ENCODE peak calls at places on chromosome 3, in four cellular contexts. R is KBM-7; B is naive thymus-derived CD8-positive, alpha-beta T cell; L is NCI-H510A. Y is an unnamed sample.

GRCh38 chr3:46481636-46482035 is 16.1 kb upstream of the RTP3 start:
- DNase-seq in R (no peak), L (no peak), B (no peak), Y (no peak)

GRCh38 chr3:144444061-144444460 is 472.4 kb downstream of the DIPK2A start:
- DNase-seq in L (no peak), R (no peak), B (no peak), Y (no peak)

GRCh38 chr3:188264231-188265213 is 110.6 kb downstream of the LPP start:
- DNase-seq in B (no peak), R (no peak), L (no peak), Y (no peak)

GRCh38 chr3:86982883-86983282 is 8.1 kb downstream of the VGLL3 start:
- DNase-seq in B (no peak), R (no peak), L (no peak), Y (no peak)

GRCh38 chr3:57892423-57892822 is 115.8 kb upstream of the FLNB start:
- DNase-seq in L (no peak), B (no peak), R (no peak), Y (no peak)

GRCh38 chr3:182092662-182093262 is 381.0 kb downstream of the SOX2 start:
- DNase-seq in R (peak), B (no peak), L (no peak), Y (no peak)

GRCh38 chr3:145183261-145183660 is 977.7 kb downstream of the PLOD2 start:
- DNase-seq in R (no peak), B (no peak), L (no peak), Y (no peak)

GRCh38 chr3:84893211-84893610 is 65.6 kb upstream of the CADM2 start:
- DNase-seq in L (no peak), R (no peak), B (no peak), Y (peak)

GRCh38 chr3:5001135-5001534 is 21.9 kb downstream of the BHLHE40 start:
- DNase-seq in L (no peak), B (no peak), R (no peak), Y (no peak)

GRCh38 chr3:168094877-168095610 is 680 bp downstream of the GOLIM4 start:
- DNase-seq in L (peak), B (peak), R (peak), Y (peak)

GRCh38 chr3:172397716-172398405 is 50.4 kb downstream of the GHSR start:
- DNase-seq in B (no peak), L (no peak), R (no peak), Y (no peak)

GRCh38 chr3:88595025-88595424 is 445.3 kb downstream of the C3orf38 start:
- DNase-seq in L (no peak), R (no peak), B (no peak), Y (no peak)

GRCh38 chr3:22117751-22118346 is 366.8 kb upstream of the ZNF385D start:
- DNase-seq in L (no peak), R (peak), B (no peak), Y (no peak)

GRCh38 chr3:99760602-99761001 is 57.1 kb upstream of the CMSS1 start:
- DNase-seq in R (no peak), L (no peak), B (no peak), Y (no peak)

GRCh38 chr3:138939563-138940241 is 7.2 kb downstream of the FOXL2 start:
- DNase-seq in R (no peak), B (no peak), L (no peak), Y (no peak)

GRCh38 chr3:12816521-12817340 is 20.3 kb downstream of the CAND2 start:
- DNase-seq in R (no peak), B (no peak), L (no peak), Y (no peak)

GRCh38 chr3:133591271-133591742 is 17.8 kb downstream of the CDV3 start:
- DNase-seq in R (no peak), B (no peak), L (no peak), Y (no peak)

GRCh38 chr3:98977520-98977919 is 76.0 kb upstream of the DCBLD2 start:
- DNase-seq in B (no peak), R (no peak), L (no peak), Y (no peak)

GRCh38 chr3:72245183-72245811 is 460.3 kb upstream of the PROK2 start:
- DNase-seq in B (no peak), L (no peak), R (no peak), Y (no peak)

GRCh38 chr3:4738737-4739274 is 240.4 kb upstream of the BHLHE40 start:
- DNase-seq in L (no peak), B (no peak), R (peak), Y (no peak)

GRCh38 chr3:190533511-190534282 is 19.8 kb downstream of the IL1RAP start:
- DNase-seq in B (no peak), R (peak), L (no peak), Y (no peak)

GRCh38 chr3:197189633-197190032 is 108.8 kb downstream of the DLG1 start:
- DNase-seq in L (no peak), R (no peak), B (no peak), Y (no peak)

GRCh38 chr3:136728918-136729317 is 23.3 kb downstream of the STAG1 start:
- DNase-seq in B (no peak), L (no peak), R (no peak), Y (no peak)

GRCh38 chr3:128293930-128294329 is 140.6 kb downstream of the EEFSEC start:
- DNase-seq in R (no peak), B (no peak), L (no peak), Y (no peak)

GRCh38 chr3:66010348-66011097 is 28.2 kb downstream of the MAGI1 start:
- DNase-seq in R (no peak), L (no peak), B (no peak), Y (no peak)

GRCh38 chr3:13452490-13453335 is 27.4 kb upstream of the HDAC11 start:
- DNase-seq in B (peak), R (peak), L (peak), Y (no peak)

GRCh38 chr3:32973982-32974381 is 22.5 kb downstream of the CCR4 start:
- DNase-seq in L (no peak), R (no peak), B (no peak), Y (no peak)

GRCh38 chr3:179681492-179682263 is 28.8 kb downstream of the USP13 start:
- DNase-seq in B (no peak), L (no peak), R (no peak), Y (no peak)

GRCh38 chr3:7874116-7874515 is 627.5 kb upstream of the LMCD1 start:
- DNase-seq in B (no peak), R (no peak), L (no peak), Y (no peak)